ENCODE peak calls at places on chromosomes 11 and 22, in seven cellular contexts. K is neural progenitor cell, E is spleen, S is testis, Q is lung, V is Karpas-422, T is brain microvascular endothelial cell. J is an unnamed sample.

GRCh38 chr11:120832609-120833221 is 191.2 kb upstream of the TBCEL start:
- DNase-seq in E (peak), S (no peak), K (peak), T (no peak), Q (no peak), V (no peak), J (peak)

GRCh38 chr11:13718394-13718793 is 49.9 kb downstream of the FAR1 start:
- DNase-seq in Q (no peak), T (no peak), E (no peak), V (no peak), K (no peak), S (no peak), J (no peak)

GRCh38 chr11:75431533-75432525 is 1.2 kb downstream of the KLHL35 start:
- DNase-seq in V (no peak), S (no peak), E (peak), K (peak), T (no peak), Q (no peak), J (no peak)

GRCh38 chr11:23897453-23898289 is 599.2 kb upstream of the LUZP2 start:
- DNase-seq in T (peak), V (no peak), E (no peak), K (no peak), S (no peak), Q (no peak), J (no peak)

GRCh38 chr11:132908017-132908810 is 624.1 kb downstream of the OPCML start:
- DNase-seq in V (no peak), K (no peak), S (no peak), E (no peak), Q (no peak), T (no peak), J (no peak)

GRCh38 chr11:1777737-1778136 is 14.0 kb upstream of the CTSD start:
- DNase-seq in T (no peak), S (no peak), Q (no peak), V (no peak), E (no peak), K (no peak), J (no peak)

GRCh38 chr11:45079567-45079942 is 66.9 kb upstream of the PRDM11 start:
- DNase-seq in T (no peak), V (no peak), K (no peak), Q (no peak), S (no peak), E (no peak), J (no peak)

GRCh38 chr11:112620621-112621394 is 340.4 kb upstream of the NCAM1 start:
- DNase-seq in Q (no peak), K (no peak), T (no peak), V (no peak), E (no peak), S (no peak), J (no peak)

GRCh38 chr11:20360650-20361049 is 2.9 kb upstream of the HTATIP2 start:
- DNase-seq in Q (peak), K (no peak), T (peak), S (no peak), E (peak), V (no peak), J (no peak)

GRCh38 chr11:63262562-63262961 is 19.2 kb upstream of the SLC22A25 start:
- DNase-seq in Q (no peak), K (no peak), V (no peak), E (no peak), T (no peak), S (no peak), J (no peak)

GRCh38 chr11:101617735-101618332 is 34.0 kb upstream of the TRPC6 start:
- DNase-seq in E (no peak), Q (no peak), V (no peak), K (peak), T (no peak), S (no peak), J (no peak)

GRCh38 chr22:30890689-30891442 is 77.7 kb downstream of the MORC2 start:
- DNase-seq in Q (no peak), V (peak), S (peak), E (peak), K (peak), T (peak), J (peak)

GRCh38 chr11:14186376-14186775 is 172.6 kb downstream of the RRAS2 start:
- DNase-seq in E (no peak), V (no peak), S (no peak), T (no peak), Q (no peak), K (peak), J (no peak)

GRCh38 chr11:92163879-92164278 is 60.7 kb upstream of the FAT3 start:
- DNase-seq in S (no peak), E (no peak), Q (no peak), T (no peak), K (no peak), V (no peak), J (no peak)

GRCh38 chr11:130216591-130217132 is 57.1 kb downstream of the ST14 start:
- DNase-seq in Q (peak), K (no peak), V (no peak), S (peak), T (no peak), E (peak), J (no peak)

GRCh38 chr22:46028069-46028991 is 51.4 kb upstream of the WNT7B start:
- DNase-seq in K (no peak), T (no peak), Q (no peak), E (peak), S (no peak), V (no peak), J (no peak)
- H3K27ac ChIP-seq in K (no peak), T (no peak), Q (no peak), E (no peak), S (peak), V (no peak), J (no peak)

DNA sequence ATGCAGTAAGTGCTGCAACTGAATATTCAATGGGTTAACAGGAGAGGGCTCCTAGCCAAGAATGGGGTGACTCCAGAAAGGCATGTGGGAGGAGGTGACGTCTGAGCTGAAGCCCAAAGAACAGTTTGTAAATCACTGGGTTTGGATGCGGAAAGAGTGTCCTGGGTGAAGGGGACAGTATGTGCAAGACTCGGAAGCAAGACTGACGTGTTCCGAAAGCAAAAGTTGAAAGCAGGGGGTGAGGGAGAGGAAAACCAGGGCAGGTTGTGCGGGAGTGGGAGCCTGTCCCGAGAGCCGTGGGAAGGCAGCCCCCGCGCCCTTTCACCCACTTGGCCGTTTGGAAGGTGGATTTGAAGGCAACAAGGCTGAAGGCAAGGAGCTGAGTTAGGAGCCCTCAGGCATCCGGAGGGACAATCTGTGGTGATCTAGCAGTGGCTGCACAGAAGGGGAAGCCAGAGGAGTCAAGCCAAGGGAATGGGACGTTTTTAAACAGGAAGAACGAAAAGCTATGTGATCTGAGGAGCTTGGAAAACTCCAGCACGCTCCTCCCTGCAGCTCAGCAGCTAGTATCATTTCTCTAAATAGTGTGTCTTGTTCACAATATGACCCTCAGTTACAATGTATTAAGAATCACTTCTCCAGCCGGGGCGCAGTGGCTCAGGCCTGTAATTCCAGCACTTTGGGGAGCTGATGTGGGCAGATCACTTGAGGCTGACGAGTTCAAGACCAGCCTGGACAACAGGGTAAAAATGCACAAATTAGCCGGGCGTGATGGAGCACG is 7.7 kb downstream of the SLC25A18 start:
- DNase-seq in S (peak), K (no peak), Q (peak), E (peak), V (no peak), T (peak), J (no peak)
- H3K4me3 ChIP-seq in S (peak), K (no peak), Q (no peak), E (no peak), V (no peak), T (peak), J (no peak)

DNA sequence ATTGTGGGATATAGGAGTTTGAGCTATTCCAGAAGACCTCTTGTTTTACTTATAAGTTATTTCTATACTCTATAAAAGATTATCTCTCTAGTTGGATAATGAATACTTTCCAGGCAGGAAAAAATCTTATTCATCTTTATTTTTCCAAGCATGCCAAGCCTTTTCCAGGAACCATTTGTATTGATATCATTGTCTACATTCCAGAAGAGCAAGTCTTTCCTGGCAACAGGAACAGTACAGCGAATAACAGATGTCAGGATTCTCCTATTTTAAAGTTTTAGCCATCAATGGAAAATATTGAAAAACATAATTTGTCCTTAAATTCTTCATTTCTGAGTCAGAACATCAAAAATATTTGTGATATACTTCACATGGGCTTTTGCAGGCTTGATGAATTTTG is 5.2 kb upstream of the NXPE1 start:
- DNase-seq in S (no peak), T (no peak), V (no peak), Q (no peak), K (no peak), E (no peak), J (no peak)
- H3K27ac ChIP-seq in S (no peak), T (no peak), V (no peak), Q (no peak), K (no peak), E (no peak), J (no peak)

DNA sequence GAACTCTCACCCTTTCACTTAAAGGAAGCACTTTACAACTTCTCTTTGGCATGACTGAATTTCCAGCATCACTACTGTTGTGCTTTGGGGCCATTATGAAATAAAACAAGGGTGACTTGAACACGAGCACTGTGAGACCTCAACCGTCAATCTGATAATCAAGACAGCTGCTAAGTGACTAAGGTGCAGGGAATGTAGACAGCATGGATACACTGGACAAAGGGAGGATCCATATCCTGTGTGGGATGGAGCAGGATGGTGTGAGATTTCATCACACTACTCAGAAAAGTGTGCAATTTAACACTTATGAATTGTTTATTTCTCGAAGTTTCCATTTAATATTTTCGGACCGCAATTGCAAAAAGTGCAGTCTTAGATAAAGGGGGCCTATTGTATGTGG is 16.1 kb upstream of the EXPH5 start:
- DNase-seq in S (no peak), E (no peak), T (peak), V (no peak), K (no peak), Q (no peak), J (no peak)
- H3K4me3 ChIP-seq in S (no peak), E (no peak), T (no peak), V (no peak), K (no peak), Q (no peak), J (no peak)

J was measured in WERI-Rb-1.